ENCODE peak calls at places on chromosomes 1 and 21, in five cellular contexts. P is caudate nucleus; I is ELF-1; Q is activated CD8-positive, alpha-beta memory T cell treated with anti-CD3 and anti-CD28 coated beads for 4 hours; G is fibroblast of lung. C is an unnamed sample.

GRCh38 chr1:39272027-39272790 is 67.7 kb downstream of the MACF1 start:
- DNase-seq in G (peak), P (no peak), I (peak), Q (no peak), C (no peak)

GRCh38 chr1:51928896-51929295 is 50.4 kb upstream of the NRDC start:
- DNase-seq in P (no peak), I (no peak), Q (no peak), G (no peak), C (no peak)

GRCh38 chr1:176119549-176119948 is 87.5 kb downstream of the COP1 start:
- DNase-seq in I (no peak), P (no peak), G (peak), Q (no peak), C (no peak)

GRCh38 chr1:24987875-24988559 is 57.9 kb upstream of the RUNX3 start:
- DNase-seq in Q (no peak), P (no peak), G (no peak), I (no peak), C (no peak)

GRCh38 chr1:231724041-231724440 is 97.5 kb downstream of the DISC1 start:
- DNase-seq in I (peak), P (no peak), Q (no peak), G (no peak), C (no peak)

GRCh38 chr1:85438353-85438752 is 26.6 kb downstream of the DDAH1 start:
- DNase-seq in Q (no peak), G (no peak), P (no peak), I (no peak), C (no peak)

GRCh38 chr1:109151146-109151545 is 37.2 kb downstream of the ELAPOR1 start:
- DNase-seq in G (peak), Q (no peak), I (peak), P (peak), C (peak)

GRCh38 chr1:89950703-89951102 is 44.2 kb upstream of the ZNF326 start:
- DNase-seq in P (no peak), I (no peak), Q (no peak), G (no peak), C (no peak)

GRCh38 chr1:19029191-19030085 is 73.0 kb upstream of the IFFO2 start:
- DNase-seq in G (no peak), Q (no peak), P (no peak), I (no peak), C (no peak)

GRCh38 chr1:22053861-22054770 is 1.6 kb downstream of the CDC42 start:
- DNase-seq in I (no peak), P (no peak), Q (no peak), G (no peak), C (no peak)

GRCh38 chr1:43027977-43028376 is 69.3 kb upstream of the SLC2A1 start:
- DNase-seq in P (no peak), G (no peak), I (no peak), Q (no peak), C (no peak)

GRCh38 chr1:101108123-101108522 is 82.5 kb upstream of the DPH5 start:
- DNase-seq in G (no peak), P (no peak), I (no peak), Q (no peak), C (no peak)

GRCh38 chr1:26220199-26220912 is 13.6 kb upstream of the CEP85 start:
- DNase-seq in G (peak), I (peak), Q (no peak), P (no peak), C (no peak)

GRCh38 chr1:231334952-231335351 is 2.7 kb downstream of the EXOC8 start:
- DNase-seq in G (no peak), P (no peak), Q (no peak), I (no peak), C (no peak)

GRCh38 chr1:33137800-33138199 is 44.0 kb downstream of the TRIM62 start:
- DNase-seq in P (no peak), I (peak), Q (no peak), G (peak), C (peak)

GRCh38 chr1:58813801-58814200 is 30.0 kb upstream of the JUN start:
- DNase-seq in Q (no peak), I (no peak), P (no peak), G (no peak), C (no peak)

GRCh38 chr21:39094087-39094785 is 89.0 kb downstream of the PSMG1 start:
- DNase-seq in Q (no peak), I (no peak), G (no peak), P (no peak), C (no peak)

GRCh38 chr1:174744886-174745285 is 254.9 kb upstream of the CACYBP start:
- DNase-seq in P (no peak), I (no peak), Q (no peak), G (peak), C (no peak)

GRCh38 chr1:154975409-154976205 is 1.1 kb downstream of the CKS1B start:
- DNase-seq in G (peak), I (peak), P (no peak), Q (no peak), C (peak)

GRCh38 chr1:66940968-66941367 is 16.2 kb downstream of the MIER1 start:
- DNase-seq in Q (no peak), P (no peak), I (no peak), G (peak), C (no peak)

GRCh38 chr1:68497358-68497698 is 446 bp upstream of the DEPDC1 start:
- DNase-seq in I (no peak), Q (no peak), P (no peak), G (no peak), C (no peak)

GRCh38 chr1:195591917-195592672 is 1016.1 kb downstream of the KCNT2 start:
- DNase-seq in Q (no peak), G (peak), I (no peak), P (no peak), C (no peak)

GRCh38 chr1:39205102-39205780 is 746 bp downstream of the MACF1 start:
- DNase-seq in G (peak), Q (peak), P (no peak), I (peak), C (no peak)

GRCh38 chr1:25103180-25103790 is 129.0 kb downstream of the SYF2 start:
- DNase-seq in P (no peak), G (no peak), Q (no peak), I (peak), C (no peak)

GRCh38 chr21:32233722-32234301 is 45.0 kb downstream of the MIS18A start:
- DNase-seq in P (no peak), I (no peak), Q (no peak), G (no peak), C (no peak)

GRCh38 chr1:224558904-224559303 is 57.2 kb upstream of the CNIH3 start:
- DNase-seq in G (no peak), Q (no peak), P (no peak), I (no peak), C (no peak)

GRCh38 chr1:219518168-219518905 is 94.6 kb downstream of the ZC3H11B start:
- DNase-seq in G (peak), P (no peak), Q (no peak), I (peak), C (no peak)

GRCh38 chr1:118788372-118788955 is 199.7 kb downstream of the TBX15 start:
- DNase-seq in G (peak), Q (no peak), P (no peak), I (no peak), C (no peak)

GRCh38 chr1:8017495-8018310 is 8.4 kb downstream of the ERRFI1 start:
- DNase-seq in P (no peak), G (peak), I (peak), Q (no peak), C (no peak)

GRCh38 chr1:221801773-221802516 is 60.1 kb upstream of the DUSP10 start:
- DNase-seq in I (peak), P (no peak), Q (no peak), G (peak), C (no peak)

GRCh38 chr1:206497363-206497762 is 10.0 kb upstream of the RASSF5 start:
- DNase-seq in G (no peak), P (no peak), I (no peak), Q (no peak), C (no peak)

GRCh38 chr1:162009501-162010174 is 14.0 kb downstream of the OLFML2B start:
- DNase-seq in G (no peak), I (no peak), Q (no peak), P (no peak), C (peak)

C was measured in left ventricle myocardium superior.